ENCODE peak calls at places on chromosome 10, in five cellular contexts. Y is neuronal stem cell, K is mesenchymal stem cell, B is trophoblast cell, Q is H1. G is an unnamed sample.

GRCh38 chr10:3241128-3242057 is 68.8 kb upstream of the PITRM1 start:
- DNase-seq in Y (no peak), K (no peak), B (no peak), Q (no peak), G (no peak)

GRCh38 chr10:54194768-54195167 is 606.3 kb downstream of the PCDH15 start:
- DNase-seq in Y (no peak), K (no peak), B (no peak), Q (no peak), G (no peak)

GRCh38 chr10:108307925-108308312 is 1143.4 kb upstream of the SORCS1 start:
- DNase-seq in Y (no peak), K (no peak), B (no peak), Q (no peak), G (no peak)

GRCh38 chr10:76983624-76984023 is 654.0 kb downstream of the KCNMA1 start:
- DNase-seq in Y (no peak), K (no peak), B (no peak), Q (no peak), G (no peak)

GRCh38 chr10:46284286-46285229 is 2.2 kb upstream of the ANTXRL start:
- DNase-seq in Y (peak; percentile 61), K (peak; percentile 68), B (peak; percentile 82), Q (peak; percentile 92), G (peak; percentile 84)

GRCh38 chr10:117710181-117710798 is 167.7 kb downstream of the EMX2 start:
- DNase-seq in Y (no peak), K (no peak), B (no peak), Q (no peak), G (peak; percentile 49)

GRCh38 chr10:93993782-93994668 is at the start of gene PLCE1:
- DNase-seq in Y (peak; percentile 47), K (peak; percentile 53), B (peak; percentile 21), Q (peak; percentile 62), G (peak; percentile 62)

GRCh38 chr10:125165584-125166340 is 5.4 kb upstream of the CTBP2 start:
- DNase-seq in Y (no peak), K (no peak), B (no peak), Q (no peak), G (no peak)

GRCh38 chr10:50325449-50326188 is 74.3 kb upstream of the ASAH2 start:
- DNase-seq in Y (no peak), K (peak; percentile 92), B (peak; percentile 31), Q (no peak), G (no peak)

GRCh38 chr10:88236121-88236743 is 346.9 kb downstream of the RNLS start:
- DNase-seq in Y (no peak), K (no peak), B (no peak), Q (no peak), G (no peak)

GRCh38 chr10:46553238-46554049 is 3.0 kb downstream of the GPRIN2 start:
- DNase-seq in Y (no peak), K (no peak), B (no peak), Q (peak; percentile 47), G (peak; percentile 29)

GRCh38 chr10:24826022-24826421 is 102.3 kb upstream of the ARHGAP21 start:
- DNase-seq in Y (no peak), K (peak; percentile 77), B (no peak), Q (no peak), G (no peak)

GRCh38 chr10:9634466-9634865 is 1383.2 kb upstream of the CELF2 start:
- DNase-seq in Y (no peak), K (peak; percentile 51), B (no peak), Q (no peak), G (no peak)

GRCh38 chr10:23813687-23814086 is 374.8 kb downstream of the OTUD1 start:
- DNase-seq in Y (no peak), K (no peak), B (no peak), Q (no peak), G (no peak)

GRCh38 chr10:114604357-114605129 is 53.5 kb downstream of the ABLIM1 start:
- DNase-seq in Y (no peak), K (no peak), B (no peak), Q (no peak), G (no peak)
- H2BK120ac ChIP-seq in Y (no peak overlapping the region), K (no peak overlapping the region), B (no peak overlapping the region), Q (no peak overlapping the region), G (no peak overlapping the region)

DNA sequence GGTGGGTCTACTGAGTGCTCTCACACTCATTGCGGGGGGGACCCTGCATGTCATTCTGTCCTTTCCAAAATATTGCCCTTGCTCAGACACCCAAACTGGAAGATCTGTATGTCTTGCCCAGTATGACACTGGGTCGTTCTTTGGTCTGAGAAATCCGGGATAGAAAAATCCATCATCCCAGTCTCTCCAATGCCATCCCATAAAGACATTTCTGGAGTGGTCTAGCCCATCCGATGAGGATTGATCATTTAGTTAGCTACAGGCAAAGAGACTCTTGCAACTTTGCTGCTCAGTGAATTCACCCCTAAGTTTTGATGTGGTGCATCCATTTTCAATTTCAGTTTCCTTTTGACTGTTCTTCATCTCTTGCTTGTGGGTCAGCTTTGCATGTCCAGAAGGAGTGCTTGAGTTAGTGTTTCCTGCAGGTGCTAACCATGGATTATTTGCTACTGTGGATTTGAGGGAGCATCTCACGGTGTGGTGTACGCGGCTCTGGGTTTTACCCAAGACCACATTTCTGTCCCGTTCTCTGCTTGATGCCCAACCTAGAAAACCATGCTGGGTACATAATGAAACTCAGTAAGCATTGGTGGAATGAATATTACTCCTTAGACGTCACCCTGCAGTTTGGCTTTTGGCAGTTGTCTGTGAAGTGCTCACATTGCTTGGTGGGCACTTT is 247.0 kb upstream of the MKI67 start:
- DNase-seq in Y (no peak), K (no peak), B (no peak), Q (no peak), G (no peak)
- H2BK12ac ChIP-seq in Y (no peak overlapping the region), K (no peak overlapping the region), B (no peak overlapping the region), Q (no peak overlapping the region), G (no peak overlapping the region)

GRCh38 chr10:28180654-28181053 is 122.2 kb downstream of the MPP7 start:
- DNase-seq in Y (no peak), K (no peak), B (no peak), Q (no peak), G (no peak)

GRCh38 chr10:28179490-28180099 is 123.3 kb downstream of the MPP7 start:
- DNase-seq in Y (peak; percentile 50), K (peak; percentile 65), B (peak; percentile 20), Q (no peak), G (no peak)

GRCh38 chr10:28179006-28179405 is 123.9 kb downstream of the MPP7 start:
- DNase-seq in Y (no peak), K (no peak), B (no peak), Q (no peak), G (no peak)

GRCh38 chr10:28181478-28182096 is 121.3 kb downstream of the MPP7 start:
- DNase-seq in Y (no peak), K (peak; percentile 6), B (no peak), Q (no peak), G (no peak)

DNA sequence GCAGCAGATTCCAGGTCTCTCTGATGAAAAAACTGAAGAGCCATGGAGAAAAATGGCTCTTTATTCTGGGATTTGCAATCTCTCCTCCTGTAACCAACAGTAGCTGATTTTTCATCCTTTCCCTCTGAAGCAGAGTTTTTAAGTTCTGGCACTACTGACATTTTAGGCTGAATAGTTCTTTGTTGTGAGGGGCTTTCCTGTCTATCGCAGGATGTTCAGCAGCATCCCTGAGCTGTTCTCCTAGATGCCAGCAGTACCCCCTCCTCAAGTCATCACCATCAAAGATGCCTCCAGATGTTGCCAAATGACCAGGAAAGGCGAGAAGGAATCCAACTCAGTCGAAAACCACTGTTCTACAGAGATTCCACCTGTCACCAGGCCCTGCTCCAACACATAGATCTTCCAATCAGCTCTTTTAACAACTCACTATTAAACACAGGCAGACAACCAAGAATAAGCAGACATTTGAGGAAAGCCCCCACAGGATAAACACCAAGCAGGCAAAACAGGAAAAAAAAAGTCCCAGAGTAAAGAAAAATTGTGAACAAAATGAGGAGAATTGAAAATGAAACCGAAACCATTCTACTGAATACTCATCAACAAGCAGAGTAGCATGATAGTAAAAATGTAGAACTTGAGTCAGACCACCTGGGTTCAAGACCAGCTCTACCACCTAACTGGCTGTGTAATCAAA is 124.8 kb downstream of the MPP7 start:
- DNase-seq in Y (no peak), K (peak; percentile 50), B (no peak), Q (no peak), G (no peak)
- H4K8ac ChIP-seq in Y (no peak overlapping the region), K (peak overlapping the region; percentile 19), B (no peak overlapping the region), Q (no peak overlapping the region), G (no peak overlapping the region)

GRCh38 chr10:111391146-111391545 is 314.3 kb downstream of the ADRA2A start:
- DNase-seq in Y (no peak), K (no peak), B (no peak), Q (no peak), G (no peak)
- H2BK120ac ChIP-seq in Y (no peak overlapping the region), K (no peak overlapping the region), B (no peak overlapping the region), Q (no peak overlapping the region), G (no peak overlapping the region)

GRCh38 chr10:45160266-45160665 is 155.1 kb downstream of the OR13A1 start:
- DNase-seq in Y (no peak), K (peak; percentile 33), B (no peak), Q (no peak), G (no peak)
- H2BK12ac ChIP-seq in Y (no peak overlapping the region), K (no peak overlapping the region), B (no peak overlapping the region), Q (no peak overlapping the region), G (no peak overlapping the region)

GRCh38 chr10:28105561-28105960 is 106.7 kb upstream of the ODAD2 start:
- DNase-seq in Y (no peak), K (no peak), B (no peak), Q (no peak), G (no peak)
- H4K8ac ChIP-seq in Y (no peak overlapping the region), K (no peak overlapping the region), B (no peak overlapping the region), Q (no peak overlapping the region), G (no peak overlapping the region)

DNA sequence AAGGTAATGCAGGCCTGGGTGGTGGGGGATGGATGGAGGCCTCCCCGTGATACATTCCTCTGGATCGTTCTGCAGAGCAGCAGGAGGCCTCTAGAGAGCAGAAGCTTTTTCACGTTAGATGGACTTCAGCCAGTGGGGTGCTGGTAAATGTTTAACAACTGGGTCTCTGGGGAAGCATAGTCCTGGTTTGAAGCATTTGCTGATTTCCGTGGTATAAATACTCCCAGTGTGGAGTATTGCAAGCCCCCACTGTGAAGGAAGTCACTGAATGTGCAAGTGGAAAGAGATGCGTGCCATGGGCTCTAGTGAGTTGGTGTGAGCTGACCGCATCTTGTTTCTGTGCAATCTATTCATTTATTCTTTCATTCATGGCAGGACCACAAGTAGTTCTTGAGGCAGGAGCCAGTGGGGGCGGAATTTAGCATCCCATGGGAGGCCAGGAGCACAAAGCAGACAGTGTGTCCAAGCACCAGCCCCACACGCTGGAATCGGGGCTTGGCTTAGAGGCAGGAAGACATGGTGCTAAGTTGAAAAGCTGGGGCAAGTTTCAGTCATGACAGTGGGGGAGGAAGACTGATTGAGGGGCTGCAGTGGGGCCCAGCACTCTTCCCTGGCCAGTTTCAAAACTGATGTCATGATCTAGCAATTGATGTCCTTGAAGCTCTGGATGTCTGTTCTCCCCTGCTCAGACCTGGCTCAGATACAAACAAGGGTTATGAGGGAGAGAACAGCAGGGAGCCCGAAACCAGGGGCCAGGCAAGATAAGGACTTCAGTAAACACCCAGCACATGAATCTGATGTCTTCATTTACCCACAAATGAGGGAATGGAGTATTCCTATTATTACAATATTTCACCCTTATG is 280.9 kb upstream of the LYZL1 start:
- DNase-seq in Y (no peak), K (no peak), B (no peak), Q (no peak), G (no peak)
- H2BK120ac ChIP-seq in Y (no peak overlapping the region), K (peak overlapping the region; percentile 3), B (peak overlapping the region; percentile 39), Q (no peak overlapping the region), G (no peak overlapping the region)

GRCh38 chr10:52820316-52820715 is 47.7 kb upstream of the MBL2 start:
- DNase-seq in Y (no peak), K (no peak), B (no peak), Q (no peak), G (no peak)

GRCh38 chr10:52814506-52814905 is 41.9 kb upstream of the MBL2 start:
- DNase-seq in Y (no peak), K (no peak), B (no peak), Q (no peak), G (no peak)

GRCh38 chr10:52818019-52818418 is 45.4 kb upstream of the MBL2 start:
- DNase-seq in Y (peak; percentile 46), K (peak; percentile 65), B (no peak), Q (no peak), G (no peak)
- H2BK12ac ChIP-seq in Y (no peak overlapping the region), K (no peak overlapping the region), B (no peak overlapping the region), Q (no peak overlapping the region), G (no peak overlapping the region)

G was measured in H9.